ENCODE peak calls at places on chromosomes 7 and 10, in four cellular contexts. W is K562, I is SK-N-SH, B is HepG2. M is an unnamed sample.

GRCh38 chr7:18590744-18591340 is 95.3 kb downstream of the HDAC9 start:
- DNase-seq in W (no peak), I (peak; percentile 62), B (peak; percentile 3), M (no peak)

GRCh38 chr7:53358301-53358700 is 322.9 kb downstream of the POM121L12 start:
- DNase-seq in W (no peak), I (no peak), B (no peak), M (peak; percentile 15)

GRCh38 chr10:102421645-102422585 is 1.3 kb downstream of the FBXL15 start:
- DNase-seq in W (peak; percentile 54), I (peak; percentile 33), B (peak; percentile 28), M (peak; percentile 55)

GRCh38 chr7:5296015-5296621 is 13.4 kb downstream of the SLC29A4 start:
- DNase-seq in W (no peak), I (no peak), B (no peak), M (peak; percentile 57)

GRCh38 chr7:112584290-112584689 is 103.5 kb downstream of the LSMEM1 start:
- DNase-seq in W (no peak), I (no peak), B (no peak), M (no peak)

GRCh38 chr10:99976886-99977391 is 32.8 kb downstream of the DNMBP start:
- DNase-seq in W (no peak), I (no peak), B (no peak), M (no peak)

GRCh38 chr10:129868470-129869035 is 95.5 kb downstream of the EBF3 start:
- DNase-seq in W (no peak), I (no peak), B (no peak), M (peak; percentile 41)

GRCh38 chr7:55477781-55478374 is 94.4 kb downstream of the VOPP1 start:
- DNase-seq in W (no peak), I (no peak), B (no peak), M (no peak)

GRCh38 chr7:135385209-135385608 is 124.7 kb downstream of the CNOT4 start:
- DNase-seq in W (no peak), I (no peak), B (no peak), M (no peak)

GRCh38 chr7:56175086-56175760 is 59.0 kb upstream of the NUPR2 start:
- DNase-seq in W (peak; percentile 36), I (peak; percentile 79), B (no peak), M (no peak)

GRCh38 chr10:30736685-30737232 is 107.2 kb upstream of the LYZL2 start:
- DNase-seq in W (no peak), I (no peak), B (no peak), M (no peak)

GRCh38 chr10:75971402-75972211 is 540.2 kb downstream of the LRMDA start:
- DNase-seq in W (no peak), I (no peak), B (no peak), M (no peak)

DNA sequence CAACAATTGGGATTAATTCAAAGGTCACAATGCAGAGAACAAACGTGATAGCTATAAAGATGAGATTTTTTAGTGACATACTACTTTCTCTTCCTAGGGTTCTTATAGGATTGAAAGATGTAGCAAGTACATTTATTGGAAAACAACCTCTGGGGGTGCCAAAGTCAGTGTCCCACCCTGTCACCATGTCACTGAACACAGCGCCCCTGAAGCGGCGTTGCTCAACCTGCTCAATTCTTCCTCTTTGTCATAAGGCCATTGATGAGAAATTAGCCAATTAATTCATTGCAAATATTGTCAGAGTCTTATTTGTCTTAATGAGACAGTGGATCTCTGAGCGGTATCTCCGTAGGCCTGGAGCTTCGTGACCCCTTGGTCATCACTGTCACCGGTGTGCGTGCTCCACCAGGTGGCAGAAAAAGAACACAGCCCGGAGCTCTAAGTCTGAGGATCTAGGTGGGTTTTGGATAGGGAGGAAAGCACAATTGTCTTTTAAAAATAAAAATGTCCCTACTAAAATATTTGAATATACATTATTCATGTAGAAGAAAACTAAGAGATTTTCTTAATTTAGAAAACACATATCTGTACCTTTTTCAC is 362.6 kb downstream of the PAXIP1 start:
- DNase-seq in W (peak; percentile 74), I (peak; percentile 69), B (peak; percentile 21), M (no peak)
- TF ChIP-seq FOXJ3 in W (no peak), I (no peak), B (no peak), M (no peak)

DNA sequence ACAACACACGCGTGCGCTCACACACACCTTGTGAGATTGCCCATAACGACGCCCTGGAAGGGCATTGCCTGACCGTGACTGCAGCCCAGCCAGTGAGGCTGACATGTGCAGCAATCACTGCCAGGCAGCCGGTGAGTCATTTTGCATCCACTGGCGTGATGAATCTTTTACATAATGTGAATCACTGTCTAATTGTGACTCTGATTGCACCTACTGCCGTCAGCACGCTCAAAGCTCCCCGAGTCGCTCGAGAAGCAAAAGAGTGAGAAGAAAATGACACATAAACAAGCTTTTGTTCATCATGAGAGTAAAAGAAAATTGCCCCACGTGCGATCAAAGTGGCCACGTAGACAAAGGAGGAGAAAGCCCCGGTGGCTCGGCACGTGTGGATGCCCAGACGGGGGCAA is 117.4 kb upstream of the PFKP start:
- DNase-seq in W (no peak), I (no peak), B (no peak), M (no peak)
- TF ChIP-seq FOXJ3 in W (no peak), I (no peak), B (no peak), M (no peak)

DNA sequence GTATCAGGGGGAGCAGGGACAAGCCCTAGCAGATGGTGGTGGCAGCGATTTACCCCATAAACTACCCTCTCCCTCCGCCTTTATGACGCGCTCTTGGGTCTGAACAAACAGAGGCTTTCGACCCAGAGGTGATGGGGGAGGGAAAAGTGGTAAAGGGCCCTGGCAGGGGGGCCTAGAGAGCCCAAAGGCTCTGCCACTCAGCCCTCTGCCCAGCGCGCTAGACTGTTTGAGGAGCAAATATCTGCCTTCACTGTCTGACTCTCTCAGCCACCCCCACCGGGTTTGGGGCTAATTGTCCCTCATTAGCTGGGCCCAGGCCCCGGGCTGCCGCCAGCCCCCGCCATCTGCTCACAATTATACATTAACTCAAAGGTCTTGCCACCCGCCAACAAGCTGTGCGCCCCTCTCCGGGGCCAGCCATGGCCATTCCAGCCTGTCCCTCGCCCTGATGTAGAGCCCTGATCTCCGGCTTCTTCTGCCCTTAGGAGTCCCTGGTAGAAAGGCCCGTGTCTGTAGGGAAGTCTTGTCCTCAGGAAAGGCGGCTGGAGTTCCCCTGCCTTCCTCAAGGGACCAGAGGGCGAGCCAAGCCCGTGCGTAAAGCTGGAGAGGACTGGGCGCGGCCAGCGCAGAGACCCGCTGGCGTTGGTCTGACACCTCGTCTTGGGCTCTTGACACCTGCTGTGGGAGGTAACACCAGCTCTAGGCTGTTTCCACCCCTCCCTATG is 1.9 kb upstream of the PAX4 start:
- DNase-seq in W (no peak), I (peak; percentile 41), B (no peak), M (peak; percentile 66)
- TF ChIP-seq FOXJ3 in W (no peak), I (no peak), B (no peak), M (no peak)

GRCh38 chr7:130791746-130792145 is 57.7 kb upstream of the KLF14 start:
- DNase-seq in W (no peak), I (no peak), B (no peak), M (no peak)

GRCh38 chr7:130794619-130794922 is 60.6 kb upstream of the KLF14 start:
- DNase-seq in W (no peak), I (no peak), B (no peak), M (no peak)

DNA sequence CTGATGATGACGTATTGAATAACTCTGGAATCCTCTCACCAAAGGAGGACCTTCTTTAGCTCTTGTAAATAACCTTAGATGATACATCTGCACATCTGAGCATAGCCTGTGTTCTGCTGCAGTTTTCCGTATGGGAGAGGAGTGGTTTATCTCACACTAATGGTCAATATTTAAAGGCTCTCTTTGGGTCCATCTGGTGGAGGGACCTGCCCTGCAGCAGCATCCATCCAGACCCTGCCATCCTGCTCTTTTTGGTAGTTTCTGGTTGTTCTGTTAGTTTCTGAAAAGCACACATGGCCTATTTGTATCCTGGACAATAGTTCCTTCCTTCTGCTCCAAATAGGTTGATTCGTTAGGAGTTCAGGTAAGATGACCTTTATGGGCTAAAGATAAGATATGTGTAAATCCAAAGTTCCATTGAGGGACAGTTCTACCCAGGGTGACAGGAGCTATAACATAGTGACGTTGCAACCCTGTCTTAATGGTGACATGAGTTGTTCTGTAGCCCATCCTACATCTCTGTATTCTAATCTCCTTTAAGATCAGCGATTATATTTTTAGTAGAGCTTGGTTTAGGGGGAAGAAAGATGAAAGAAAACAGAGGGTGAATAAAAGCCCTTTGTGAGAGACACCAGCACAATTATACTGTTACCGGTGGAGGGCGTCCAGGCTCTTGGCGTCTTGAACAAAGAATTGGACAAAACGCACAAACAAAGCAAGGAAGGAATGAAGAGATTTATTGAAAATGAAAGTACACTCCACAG is 60.0 kb upstream of the KLF14 start:
- DNase-seq in W (no peak), I (no peak), B (peak; percentile 18), M (no peak)
- TF ChIP-seq FOXJ3 in W (no peak), I (no peak), B (no peak), M (no peak)

GRCh38 chr7:148299335-148299734 is 291.2 kb upstream of the C7orf33 start:
- DNase-seq in W (no peak), I (no peak), B (peak; percentile 30), M (no peak)
- TF ChIP-seq FOXJ3 in W (no peak), I (no peak), B (peak; percentile 19), M (no peak)

M was measured in WTC11.